ENCODE peak calls at places on chromosomes 7 and 10, in nine cellular contexts. One of them, this sample, is unnamed.

GRCh38 chr7:28301148-28301641 is 111.1 kb upstream of the CREB5 start:
- DNase-seq in PC-9: no peak
- DNase-seq in CD8-positive, alpha-beta T cell: no peak
- DNase-seq in endothelial cell: no peak
- DNase-seq in gastrocnemius medialis: peak
- DNase-seq in vagina: peak
- DNase-seq in progenitor cell of endocrine pancreas: no peak
- DNase-seq in neural crest cell: no peak
- DNase-seq in A673: peak
- DNase-seq in this sample: no peak

GRCh38 chr10:89782470-89782869 is 81.1 kb downstream of the KIF20B start:
- DNase-seq in CD8-positive, alpha-beta T cell: no peak
- DNase-seq in endothelial cell: no peak
- DNase-seq in A673: no peak
- DNase-seq in progenitor cell of endocrine pancreas: no peak
- DNase-seq in PC-9: no peak
- DNase-seq in gastrocnemius medialis: no peak
- DNase-seq in neural crest cell: no peak
- DNase-seq in vagina: no peak
- DNase-seq in this sample: no peak

GRCh38 chr7:32474008-32474407 is 16.2 kb downstream of the LSM5 start:
- DNase-seq in vagina: no peak
- DNase-seq in neural crest cell: no peak
- DNase-seq in CD8-positive, alpha-beta T cell: no peak
- DNase-seq in gastrocnemius medialis: no peak
- DNase-seq in PC-9: no peak
- DNase-seq in A673: no peak
- DNase-seq in endothelial cell: no peak
- DNase-seq in progenitor cell of endocrine pancreas: no peak
- DNase-seq in this sample: no peak

GRCh38 chr7:9250876-9251275 is 817.5 kb downstream of the NXPH1 start:
- DNase-seq in vagina: no peak
- DNase-seq in progenitor cell of endocrine pancreas: no peak
- DNase-seq in gastrocnemius medialis: no peak
- DNase-seq in endothelial cell: no peak
- DNase-seq in A673: no peak
- DNase-seq in neural crest cell: no peak
- DNase-seq in CD8-positive, alpha-beta T cell: no peak
- DNase-seq in PC-9: no peak
- DNase-seq in this sample: no peak

GRCh38 chr10:3787001-3787400 is 2.0 kb upstream of the KLF6 start:
- DNase-seq in A673: no peak
- DNase-seq in PC-9: no peak
- DNase-seq in neural crest cell: no peak
- DNase-seq in gastrocnemius medialis: no peak
- DNase-seq in endothelial cell: no peak
- DNase-seq in vagina: no peak
- DNase-seq in CD8-positive, alpha-beta T cell: no peak
- DNase-seq in progenitor cell of endocrine pancreas: no peak
- DNase-seq in this sample: no peak

GRCh38 chr7:95263803-95264202 is 60.5 kb downstream of the PON1 start:
- DNase-seq in A673: no peak
- DNase-seq in PC-9: no peak
- DNase-seq in vagina: no peak
- DNase-seq in progenitor cell of endocrine pancreas: no peak
- DNase-seq in CD8-positive, alpha-beta T cell: no peak
- DNase-seq in endothelial cell: no peak
- DNase-seq in gastrocnemius medialis: no peak
- DNase-seq in neural crest cell: no peak
- DNase-seq in this sample: no peak

GRCh38 chr10:50557130-50557682 is 66.5 kb downstream of the SGMS1 start:
- DNase-seq in CD8-positive, alpha-beta T cell: no peak
- DNase-seq in vagina: no peak
- DNase-seq in neural crest cell: no peak
- DNase-seq in progenitor cell of endocrine pancreas: no peak
- DNase-seq in endothelial cell: no peak
- DNase-seq in A673: no peak
- DNase-seq in PC-9: no peak
- DNase-seq in gastrocnemius medialis: no peak
- DNase-seq in this sample: no peak

GRCh38 chr10:70477661-70478162 is 855 bp upstream of the PALD1 start:
- DNase-seq in PC-9: peak
- DNase-seq in neural crest cell: no peak
- DNase-seq in A673: peak
- DNase-seq in gastrocnemius medialis: no peak
- DNase-seq in vagina: no peak
- DNase-seq in CD8-positive, alpha-beta T cell: peak
- DNase-seq in progenitor cell of endocrine pancreas: no peak
- DNase-seq in endothelial cell: peak
- DNase-seq in this sample: no peak

GRCh38 chr10:23314835-23315239 is 29.8 kb downstream of the C10orf67 start:
- DNase-seq in vagina: no peak
- DNase-seq in PC-9: peak
- DNase-seq in progenitor cell of endocrine pancreas: peak
- DNase-seq in A673: peak
- DNase-seq in CD8-positive, alpha-beta T cell: peak
- DNase-seq in endothelial cell: peak
- DNase-seq in gastrocnemius medialis: no peak
- DNase-seq in neural crest cell: peak
- DNase-seq in this sample: peak

GRCh38 chr7:14717711-14718304 is 184.7 kb downstream of the DGKB start:
- DNase-seq in vagina: no peak
- DNase-seq in neural crest cell: no peak
- DNase-seq in gastrocnemius medialis: no peak
- DNase-seq in A673: peak
- DNase-seq in endothelial cell: no peak
- DNase-seq in PC-9: no peak
- DNase-seq in CD8-positive, alpha-beta T cell: no peak
- DNase-seq in progenitor cell of endocrine pancreas: no peak
- DNase-seq in this sample: peak

GRCh38 chr7:137443616-137444015 is 100.1 kb upstream of the PTN start:
- DNase-seq in endothelial cell: no peak
- DNase-seq in vagina: no peak
- DNase-seq in A673: no peak
- DNase-seq in CD8-positive, alpha-beta T cell: no peak
- DNase-seq in neural crest cell: no peak
- DNase-seq in gastrocnemius medialis: no peak
- DNase-seq in progenitor cell of endocrine pancreas: no peak
- DNase-seq in PC-9: no peak
- DNase-seq in this sample: peak

DNA sequence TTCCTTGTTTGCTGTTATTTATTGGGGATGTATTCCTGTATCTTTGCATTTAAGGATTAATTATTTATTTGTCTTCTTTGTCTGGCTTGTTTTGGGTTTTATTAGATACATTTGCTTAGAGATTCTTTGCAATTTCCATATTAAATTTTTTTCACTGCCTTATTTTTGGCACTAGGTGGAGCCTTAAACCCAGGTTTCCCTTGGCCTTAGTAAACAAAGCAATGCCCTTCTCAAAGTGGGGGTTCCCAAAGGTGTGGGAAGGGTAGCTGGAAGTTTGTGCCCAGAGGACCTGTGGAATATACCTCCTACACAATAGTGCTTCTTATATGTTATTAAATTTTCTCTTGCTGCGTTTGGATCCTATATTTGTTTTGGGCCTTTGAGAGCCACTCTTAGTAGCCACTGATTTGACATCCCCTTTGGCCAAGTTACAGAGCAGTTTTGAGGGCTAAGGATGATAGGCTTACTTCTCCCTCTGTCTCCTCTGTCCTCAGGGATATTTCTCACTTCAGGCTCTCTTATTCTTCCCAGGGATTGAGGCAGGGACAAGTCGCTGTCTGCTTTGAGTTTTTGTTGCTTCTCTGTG is 162.3 kb downstream of the ITGB1 start:
- DNase-seq in endothelial cell: no peak
- DNase-seq in gastrocnemius medialis: no peak
- DNase-seq in A673: peak
- DNase-seq in PC-9: no peak
- DNase-seq in CD8-positive, alpha-beta T cell: no peak
- DNase-seq in vagina: no peak
- DNase-seq in progenitor cell of endocrine pancreas: no peak
- DNase-seq in neural crest cell: no peak
- DNase-seq in this sample: peak
- TF ChIP-seq CTCF in endothelial cell: peak
- TF ChIP-seq CTCF in gastrocnemius medialis: peak
- TF ChIP-seq CTCF in A673: peak
- TF ChIP-seq CTCF in PC-9: peak
- TF ChIP-seq CTCF in CD8-positive, alpha-beta T cell: peak
- TF ChIP-seq CTCF in vagina: peak
- TF ChIP-seq CTCF in progenitor cell of endocrine pancreas: peak
- TF ChIP-seq CTCF in neural crest cell: peak
- TF ChIP-seq CTCF in this sample: peak

GRCh38 chr7:74656911-74657691 is 417 bp upstream of the GTF2I start:
- DNase-seq in endothelial cell: peak
- DNase-seq in vagina: peak
- DNase-seq in CD8-positive, alpha-beta T cell: peak
- DNase-seq in A673: peak
- DNase-seq in neural crest cell: peak
- DNase-seq in PC-9: peak
- DNase-seq in gastrocnemius medialis: peak
- DNase-seq in progenitor cell of endocrine pancreas: peak
- DNase-seq in this sample: peak

GRCh38 chr7:74655785-74656420 is 1.6 kb upstream of the GTF2I start:
- DNase-seq in CD8-positive, alpha-beta T cell: no peak
- DNase-seq in neural crest cell: no peak
- DNase-seq in A673: no peak
- DNase-seq in vagina: no peak
- DNase-seq in endothelial cell: no peak
- DNase-seq in PC-9: no peak
- DNase-seq in progenitor cell of endocrine pancreas: no peak
- DNase-seq in gastrocnemius medialis: no peak
- DNase-seq in this sample: no peak

GRCh38 chr7:74655324-74655723 is 2.2 kb upstream of the GTF2I start:
- DNase-seq in progenitor cell of endocrine pancreas: no peak
- DNase-seq in CD8-positive, alpha-beta T cell: no peak
- DNase-seq in vagina: no peak
- DNase-seq in A673: no peak
- DNase-seq in gastrocnemius medialis: peak
- DNase-seq in neural crest cell: no peak
- DNase-seq in endothelial cell: no peak
- DNase-seq in PC-9: peak
- DNase-seq in this sample: no peak

GRCh38 chr7:74657692-74658170 is at the start of gene GTF2I:
- DNase-seq in CD8-positive, alpha-beta T cell: no peak
- DNase-seq in neural crest cell: no peak
- DNase-seq in gastrocnemius medialis: no peak
- DNase-seq in vagina: no peak
- DNase-seq in progenitor cell of endocrine pancreas: peak
- DNase-seq in endothelial cell: peak
- DNase-seq in A673: no peak
- DNase-seq in PC-9: no peak
- DNase-seq in this sample: no peak

GRCh38 chr7:74656421-74656910 is 1.1 kb upstream of the GTF2I start:
- DNase-seq in PC-9: peak
- DNase-seq in gastrocnemius medialis: peak
- DNase-seq in vagina: no peak
- DNase-seq in progenitor cell of endocrine pancreas: no peak
- DNase-seq in endothelial cell: peak
- DNase-seq in CD8-positive, alpha-beta T cell: peak
- DNase-seq in neural crest cell: peak
- DNase-seq in A673: peak
- DNase-seq in this sample: peak
- TF ChIP-seq CTCF in PC-9: no peak
- TF ChIP-seq CTCF in gastrocnemius medialis: no peak
- TF ChIP-seq CTCF in vagina: no peak
- TF ChIP-seq CTCF in progenitor cell of endocrine pancreas: peak
- TF ChIP-seq CTCF in endothelial cell: no peak
- TF ChIP-seq CTCF in CD8-positive, alpha-beta T cell: no peak
- TF ChIP-seq CTCF in neural crest cell: no peak
- TF ChIP-seq CTCF in A673: peak
- TF ChIP-seq CTCF in this sample: no peak

GRCh38 chr10:27506280-27506679 is 2.2 kb downstream of the RAB18 start:
- DNase-seq in endothelial cell: no peak
- DNase-seq in progenitor cell of endocrine pancreas: no peak
- DNase-seq in A673: no peak
- DNase-seq in vagina: no peak
- DNase-seq in PC-9: no peak
- DNase-seq in neural crest cell: no peak
- DNase-seq in CD8-positive, alpha-beta T cell: no peak
- DNase-seq in gastrocnemius medialis: no peak
- DNase-seq in this sample: peak
- TF ChIP-seq CTCF in endothelial cell: no peak
- TF ChIP-seq CTCF in progenitor cell of endocrine pancreas: no peak
- TF ChIP-seq CTCF in A673: no peak
- TF ChIP-seq CTCF in vagina: no peak
- TF ChIP-seq CTCF in PC-9: no peak
- TF ChIP-seq CTCF in neural crest cell: no peak
- TF ChIP-seq CTCF in CD8-positive, alpha-beta T cell: no peak
- TF ChIP-seq CTCF in gastrocnemius medialis: no peak
- TF ChIP-seq CTCF in this sample: no peak

GRCh38 chr10:71815515-71816130 is 35.4 kb downstream of the PSAP start:
- DNase-seq in CD8-positive, alpha-beta T cell: no peak
- DNase-seq in progenitor cell of endocrine pancreas: no peak
- DNase-seq in gastrocnemius medialis: no peak
- DNase-seq in vagina: no peak
- DNase-seq in PC-9: peak
- DNase-seq in A673: no peak
- DNase-seq in endothelial cell: no peak
- DNase-seq in neural crest cell: no peak
- DNase-seq in this sample: no peak

GRCh38 chr10:71812913-71813590 is 38.0 kb downstream of the PSAP start:
- DNase-seq in PC-9: no peak
- DNase-seq in vagina: no peak
- DNase-seq in A673: no peak
- DNase-seq in CD8-positive, alpha-beta T cell: no peak
- DNase-seq in endothelial cell: no peak
- DNase-seq in progenitor cell of endocrine pancreas: no peak
- DNase-seq in gastrocnemius medialis: no peak
- DNase-seq in neural crest cell: no peak
- DNase-seq in this sample: no peak

GRCh38 chr10:71816931-71817631 is 34.0 kb downstream of the PSAP start:
- DNase-seq in CD8-positive, alpha-beta T cell: no peak
- DNase-seq in progenitor cell of endocrine pancreas: no peak
- DNase-seq in neural crest cell: no peak
- DNase-seq in A673: no peak
- DNase-seq in vagina: no peak
- DNase-seq in endothelial cell: no peak
- DNase-seq in gastrocnemius medialis: no peak
- DNase-seq in PC-9: peak
- DNase-seq in this sample: no peak

GRCh38 chr10:71816421-71816851 is 34.6 kb downstream of the PSAP start:
- DNase-seq in CD8-positive, alpha-beta T cell: no peak
- DNase-seq in vagina: no peak
- DNase-seq in PC-9: no peak
- DNase-seq in gastrocnemius medialis: no peak
- DNase-seq in A673: no peak
- DNase-seq in endothelial cell: no peak
- DNase-seq in neural crest cell: no peak
- DNase-seq in progenitor cell of endocrine pancreas: no peak
- DNase-seq in this sample: no peak

DNA sequence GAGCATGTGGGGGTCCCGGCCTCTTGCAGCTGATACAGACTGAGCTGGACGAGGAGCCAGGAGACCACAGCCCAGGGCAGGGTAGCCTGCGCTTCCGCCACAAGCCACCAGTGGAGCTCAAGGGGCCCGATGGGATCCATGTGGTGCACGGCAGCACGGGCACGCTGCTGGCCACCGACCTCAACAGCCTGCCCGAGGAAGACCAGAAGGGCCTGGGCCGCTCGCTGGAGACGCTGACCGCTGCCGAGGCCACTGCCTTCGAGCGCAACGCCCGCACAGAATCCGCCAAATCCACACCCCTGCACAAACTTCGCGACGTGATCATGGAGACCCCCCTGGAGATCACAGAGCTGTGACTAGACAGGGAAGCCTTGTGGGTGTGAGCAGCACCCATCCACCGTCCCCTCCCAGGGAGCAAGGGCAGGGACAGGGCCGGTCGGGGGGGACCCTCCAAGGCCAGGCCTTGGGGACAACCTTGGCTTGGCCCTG is 36.1 kb downstream of the PSAP start:
- DNase-seq in gastrocnemius medialis: no peak
- DNase-seq in progenitor cell of endocrine pancreas: no peak
- DNase-seq in vagina: no peak
- DNase-seq in endothelial cell: no peak
- DNase-seq in PC-9: peak
- DNase-seq in A673: no peak
- DNase-seq in CD8-positive, alpha-beta T cell: no peak
- DNase-seq in neural crest cell: no peak
- DNase-seq in this sample: no peak
- TF ChIP-seq CTCF in gastrocnemius medialis: peak
- TF ChIP-seq CTCF in progenitor cell of endocrine pancreas: no peak
- TF ChIP-seq CTCF in vagina: no peak
- TF ChIP-seq CTCF in endothelial cell: no peak
- TF ChIP-seq CTCF in PC-9: no peak
- TF ChIP-seq CTCF in A673: no peak
- TF ChIP-seq CTCF in CD8-positive, alpha-beta T cell: no peak
- TF ChIP-seq CTCF in neural crest cell: no peak
- TF ChIP-seq CTCF in this sample: no peak

This sample was measured in HFFc6.